ENCODE peak calls at places on chromosome 13, in six cellular contexts. M, N, L, S, D and Y are unnamed samples.

GRCh38 chr13:79451500-79451962 is 29.4 kb upstream of the NDFIP2 start:
- DNase-seq in S (peak), D (peak), M (no peak), L (peak), N (peak), Y (peak)

GRCh38 chr13:112724788-112725345 is 35.0 kb downstream of the ATP11A start:
- DNase-seq in S (no peak), N (no peak), L (no peak), M (no peak), D (no peak), Y (no peak)

GRCh38 chr13:110369400-110369799 is 62.3 kb downstream of the COL4A2 start:
- DNase-seq in D (no peak), S (no peak), M (no peak), L (no peak), N (peak), Y (no peak)

GRCh38 chr13:44780586-44781280 is 204.6 kb upstream of the TSC22D1 start:
- DNase-seq in M (no peak), N (no peak), D (peak), L (no peak), S (no peak), Y (no peak)

GRCh38 chr13:39602614-39603366 is at the start of gene LHFPL6:
- DNase-seq in M (peak), L (peak), N (no peak), S (peak), D (peak), Y (peak)

GRCh38 chr13:42740753-42741152 is 40.6 kb upstream of the FAM216B start:
- DNase-seq in M (no peak), S (no peak), N (peak), L (peak), D (peak), Y (no peak)

GRCh38 chr13:40776681-40777165 is 5.7 kb upstream of the MRPS31 start:
- DNase-seq in M (no peak), L (peak), S (no peak), N (no peak), D (no peak), Y (no peak)

GRCh38 chr13:112687836-112688559 is 1.8 kb upstream of the ATP11A start:
- DNase-seq in L (no peak), D (no peak), N (no peak), M (no peak), S (no peak), Y (no peak)

GRCh38 chr13:20553309-20553708 is 13.6 kb upstream of the IFT88 start:
- DNase-seq in M (no peak), S (no peak), N (no peak), D (peak), L (peak), Y (no peak)

GRCh38 chr13:108495686-108496363 is 133.6 kb upstream of the MYO16 start:
- DNase-seq in L (no peak), M (peak), S (no peak), N (no peak), D (no peak), Y (no peak)

GRCh38 chr13:89401209-89401810 is 1730.1 kb downstream of the SLITRK5 start:
- DNase-seq in L (peak), N (peak), S (peak), D (peak), M (no peak), Y (peak)

GRCh38 chr13:21399741-21400140 is 59.4 kb downstream of the ZDHHC20 start:
- DNase-seq in D (peak), M (no peak), L (peak), N (peak), S (no peak), Y (no peak)

GRCh38 chr13:32142956-32143375 is 111.4 kb downstream of the FRY start:
- DNase-seq in L (peak), D (peak), S (no peak), N (peak), M (no peak), Y (peak)

GRCh38 chr13:28750187-28751045 is 31.6 kb upstream of the SLC46A3 start:
- DNase-seq in M (no peak), L (peak), S (no peak), N (no peak), D (peak), Y (no peak)

GRCh38 chr13:49240017-49240416 is 7.7 kb upstream of the CDADC1 start:
- DNase-seq in M (peak), D (peak), L (peak), N (peak), S (no peak), Y (no peak)